ENCODE peak calls at places on chromosome 12, in six cellular contexts. H, Z, C, U, M and S are unnamed samples.

GRCh38 chr12:123886931-123887582 is 85.6 kb downstream of the CCDC92 start:
- DNase-seq in H (no peak), Z (no peak), C (no peak), M (no peak), U (no peak), S (no peak)

GRCh38 chr12:128138125-128138524 is 128.8 kb upstream of the TMEM132C start:
- DNase-seq in C (no peak), M (no peak), U (no peak), H (no peak), Z (no peak), S (peak)

GRCh38 chr12:14510574-14510973 is 57.1 kb downstream of the PLBD1 start:
- DNase-seq in Z (no peak), M (no peak), H (no peak), C (no peak), U (no peak), S (no peak)

GRCh38 chr12:94750891-94751290 is 100.5 kb upstream of the TMCC3 start:
- DNase-seq in Z (no peak), C (no peak), U (no peak), H (no peak), M (no peak), S (no peak)

GRCh38 chr12:26303418-26303817 is 108.0 kb downstream of the SSPN start:
- DNase-seq in H (no peak), C (no peak), Z (no peak), U (no peak), M (no peak), S (no peak)

GRCh38 chr12:114678028-114678427 is 5.9 kb downstream of the TBX3 start:
- DNase-seq in Z (no peak), U (no peak), H (no peak), M (no peak), C (no peak), S (no peak)

GRCh38 chr12:113555226-113555625 is 83.6 kb upstream of the LHX5 start:
- DNase-seq in Z (peak), U (no peak), H (no peak), M (no peak), C (no peak), S (no peak)

GRCh38 chr12:73413051-73413450 is 1124.6 kb upstream of the ATXN7L3B start:
- DNase-seq in H (no peak), U (no peak), C (no peak), M (no peak), Z (no peak), S (no peak)

GRCh38 chr12:76778358-76778757 is 14.4 kb downstream of the ZDHHC17 start:
- DNase-seq in C (no peak), M (no peak), H (no peak), Z (no peak), U (no peak), S (no peak)

GRCh38 chr12:89782807-89783206 is 74.2 kb upstream of the ATP2B1 start:
- DNase-seq in C (no peak), Z (peak), U (no peak), M (no peak), H (no peak), S (no peak)

GRCh38 chr12:128971802-128972201 is 118.5 kb downstream of the GLT1D1 start:
- DNase-seq in U (no peak), C (no peak), Z (no peak), M (no peak), H (no peak), S (peak)

GRCh38 chr12:13661005-13661887 is 320.2 kb downstream of the GRIN2B start:
- DNase-seq in C (peak), M (no peak), U (peak), H (peak), Z (peak), S (peak)

GRCh38 chr12:108955225-108955835 is 65.5 kb downstream of the SVOP start:
- DNase-seq in C (no peak), M (no peak), H (no peak), U (no peak), Z (peak), S (peak)

GRCh38 chr12:40473979-40474378 is 218.3 kb upstream of the CNTN1 start:
- DNase-seq in M (no peak), C (no peak), Z (no peak), U (no peak), H (no peak), S (no peak)

GRCh38 chr12:98578821-98579220 is 14.7 kb upstream of the SLC25A3 start:
- DNase-seq in Z (peak), M (no peak), H (no peak), U (no peak), C (no peak), S (no peak)

GRCh38 chr12:19957578-19957977 is 410.8 kb upstream of the PDE3A start:
- DNase-seq in C (no peak), M (no peak), H (no peak), Z (no peak), U (no peak), S (no peak)

GRCh38 chr12:111413442-111414086 is 7.8 kb downstream of the SH2B3 start:
- DNase-seq in C (no peak), U (no peak), M (no peak), Z (peak), H (no peak), S (no peak)

GRCh38 chr12:24997970-24998582 is 49.2 kb upstream of the BCAT1 start:
- DNase-seq in U (no peak), H (no peak), Z (peak), M (no peak), C (no peak), S (peak)

GRCh38 chr12:130799051-130799450 is 40.0 kb downstream of the STX2 start:
- DNase-seq in H (no peak), M (no peak), Z (no peak), C (no peak), U (no peak), S (no peak)